ENCODE peak calls at places on chromosomes 11 and 22, in six cellular contexts. B, J, M, I, R and X are unnamed samples.

GRCh38 chr11:81005595-81005994 is 1564.8 kb upstream of the TENM4 start:
- DNase-seq in B (peak), J (peak), M (no peak), I (no peak), R (peak), X (peak)

GRCh38 chr11:102771351-102771750 is 9.1 kb downstream of the MMP10 start:
- DNase-seq in B (peak), J (no peak), M (no peak), I (no peak), R (no peak), X (no peak)

GRCh38 chr11:28763876-28764275 is 655.7 kb downstream of the METTL15 start:
- DNase-seq in B (no peak), J (no peak), M (no peak), I (no peak), R (no peak), X (no peak)

GRCh38 chr11:129750343-129751292 is 65.0 kb upstream of the TMEM45B start:
- DNase-seq in B (peak), J (peak), M (peak), I (peak), R (peak), X (no peak)

GRCh38 chr22:38138961-38139360 is 28.5 kb upstream of the BAIAP2L2 start:
- DNase-seq in B (no peak), J (no peak), M (no peak), I (no peak), R (no peak), X (no peak)

GRCh38 chr11:111918390-111919256 is at the start of gene C11orf52:
- DNase-seq in B (peak), J (no peak), M (peak), I (no peak), R (no peak), X (no peak)

GRCh38 chr11:64181506-64182411 is 4.2 kb upstream of the STIP1 start:
- DNase-seq in B (peak), J (peak), M (peak), I (peak), R (peak), X (no peak)

GRCh38 chr11:69654001-69654659 is 13.2 kb downstream of the CCND1 start:
- DNase-seq in B (no peak), J (peak), M (no peak), I (no peak), R (no peak), X (no peak)

GRCh38 chr11:65425105-65425970 is 2.7 kb downstream of the NEAT1 start:
- DNase-seq in B (peak), J (peak), M (peak), I (no peak), R (peak), X (no peak)

GRCh38 chr11:20109731-20110445 is 50.4 kb downstream of the DBX1 start:
- DNase-seq in B (no peak), J (no peak), M (no peak), I (no peak), R (no peak), X (no peak)

GRCh38 chr22:49848690-49849160 is 4.9 kb upstream of the ZBED4 start:
- DNase-seq in B (no peak), J (no peak), M (no peak), I (no peak), R (no peak), X (no peak)

GRCh38 chr22:27668828-27669797 is 132.4 kb downstream of the MN1 start:
- DNase-seq in B (peak), J (peak), M (peak), I (no peak), R (peak), X (no peak)

GRCh38 chr11:28346721-28347120 is 238.5 kb downstream of the METTL15 start:
- DNase-seq in B (peak), J (no peak), M (no peak), I (no peak), R (no peak), X (no peak)

GRCh38 chr22:28977481-28977971 is 84.1 kb downstream of the C22orf31 start:
- DNase-seq in B (no peak), J (peak), M (no peak), I (no peak), R (no peak), X (no peak)

GRCh38 chr11:101348786-101349185 is 219.2 kb upstream of the PGR start:
- DNase-seq in B (no peak), J (no peak), M (no peak), I (no peak), R (no peak), X (no peak)

GRCh38 chr11:87290304-87290922 is 252.7 kb downstream of the TMEM135 start:
- DNase-seq in B (peak), J (peak), M (no peak), I (no peak), R (peak), X (no peak)

GRCh38 chr11:17683378-17684161 is 35.8 kb upstream of the MYOD1 start:
- DNase-seq in B (peak), J (peak), M (no peak), I (no peak), R (peak), X (peak)

GRCh38 chr22:43152355-43153071 is 1.2 kb downstream of the TSPO start:
- DNase-seq in B (peak), J (peak), M (peak), I (no peak), R (peak), X (no peak)

GRCh38 chr11:8810331-8811301 is 100.4 kb upstream of the AKIP1 start:
- DNase-seq in B (no peak), J (no peak), M (peak), I (peak), R (no peak), X (no peak)

GRCh38 chr11:70230840-70231710 is 28.0 kb downstream of the FADD start:
- DNase-seq in B (peak), J (no peak), M (no peak), I (no peak), R (no peak), X (no peak)

GRCh38 chr11:13210424-13210823 is 67.2 kb upstream of the BMAL1 start:
- DNase-seq in B (peak), J (peak), M (peak), I (peak), R (peak), X (no peak)

GRCh38 chr11:18013790-18014507 is 1.1 kb upstream of the SERGEF start:
- DNase-seq in B (no peak), J (peak), M (no peak), I (peak), R (peak), X (no peak)

GRCh38 chr22:19628038-19628776 is 86.1 kb upstream of the SEPTIN5 start:
- DNase-seq in B (no peak), J (no peak), M (no peak), I (no peak), R (no peak), X (no peak)

GRCh38 chr11:70490208-70490607 is 91.9 kb downstream of the CTTN start:
- DNase-seq in B (no peak), J (no peak), M (no peak), I (no peak), R (no peak), X (no peak)

GRCh38 chr11:117794144-117794543 is 2.9 kb downstream of the DSCAML1 start:
- DNase-seq in B (no peak), J (no peak), M (no peak), I (no peak), R (no peak), X (no peak)

GRCh38 chr11:130424613-130425140 is 3.7 kb downstream of the ADAMTS8 start:
- DNase-seq in B (peak), J (no peak), M (no peak), I (no peak), R (no peak), X (no peak)

GRCh38 chr11:11372461-11372860 is 19.4 kb upstream of the CSNK2A3 start:
- DNase-seq in B (no peak), J (no peak), M (no peak), I (no peak), R (no peak), X (no peak)

GRCh38 chr11:116278076-116278475 is 494.7 kb downstream of the BUD13 start:
- DNase-seq in B (no peak), J (no peak), M (no peak), I (no peak), R (no peak), X (no peak)

GRCh38 chr11:105244157-105244820 is 104.7 kb upstream of the CARD18 start:
- DNase-seq in B (peak), J (peak), M (peak), I (no peak), R (no peak), X (peak)

GRCh38 chr11:111520565-111520964 is 6.0 kb downstream of the HOATZ start:
- DNase-seq in B (no peak), J (no peak), M (no peak), I (no peak), R (no peak), X (peak)

GRCh38 chr11:82105331-82105992 is 628.2 kb downstream of the FAM181B start:
- DNase-seq in B (no peak), J (no peak), M (no peak), I (no peak), R (no peak), X (no peak)

GRCh38 chr22:43426816-43427215 is 15.0 kb downstream of the MPPED1 start:
- DNase-seq in B (no peak), J (no peak), M (no peak), I (no peak), R (no peak), X (no peak)

GRCh38 chr11:43508511-43508918 is 149.8 kb downstream of the TTC17 start:
- DNase-seq in B (peak), J (peak), M (no peak), I (no peak), R (peak), X (no peak)

GRCh38 chr11:86438685-86439084 is 64.0 kb downstream of the CCDC81 start:
- DNase-seq in B (peak), J (peak), M (no peak), I (no peak), R (no peak), X (no peak)

GRCh38 chr11:23789938-23790371 is 706.9 kb upstream of the LUZP2 start:
- DNase-seq in B (no peak), J (peak), M (no peak), I (no peak), R (no peak), X (peak)

GRCh38 chr22:47918936-47919505 is 1156.6 kb downstream of the TBC1D22A start:
- DNase-seq in B (no peak), J (no peak), M (no peak), I (no peak), R (no peak), X (no peak)

GRCh38 chr22:30636226-30637077 is 871 bp downstream of the SLC35E4 start:
- DNase-seq in B (peak), J (peak), M (no peak), I (no peak), R (no peak), X (no peak)

GRCh38 chr22:30640839-30641430 is 5.4 kb downstream of the SLC35E4 start:
- DNase-seq in B (no peak), J (no peak), M (no peak), I (no peak), R (no peak), X (no peak)

GRCh38 chr22:30643055-30643875 is 7.7 kb downstream of the SLC35E4 start:
- DNase-seq in B (no peak), J (no peak), M (no peak), I (no peak), R (no peak), X (no peak)

GRCh38 chr22:30637701-30638114 is 2.1 kb downstream of the SLC35E4 start:
- DNase-seq in B (peak), J (no peak), M (no peak), I (no peak), R (no peak), X (no peak)

GRCh38 chr22:30640361-30640760 is 4.8 kb downstream of the SLC35E4 start:
- DNase-seq in B (no peak), J (no peak), M (no peak), I (no peak), R (no peak), X (no peak)
- TF ChIP-seq CTCF in B (no peak), J (no peak), M (no peak), I (no peak), R (no peak), X (no peak)

DNA sequence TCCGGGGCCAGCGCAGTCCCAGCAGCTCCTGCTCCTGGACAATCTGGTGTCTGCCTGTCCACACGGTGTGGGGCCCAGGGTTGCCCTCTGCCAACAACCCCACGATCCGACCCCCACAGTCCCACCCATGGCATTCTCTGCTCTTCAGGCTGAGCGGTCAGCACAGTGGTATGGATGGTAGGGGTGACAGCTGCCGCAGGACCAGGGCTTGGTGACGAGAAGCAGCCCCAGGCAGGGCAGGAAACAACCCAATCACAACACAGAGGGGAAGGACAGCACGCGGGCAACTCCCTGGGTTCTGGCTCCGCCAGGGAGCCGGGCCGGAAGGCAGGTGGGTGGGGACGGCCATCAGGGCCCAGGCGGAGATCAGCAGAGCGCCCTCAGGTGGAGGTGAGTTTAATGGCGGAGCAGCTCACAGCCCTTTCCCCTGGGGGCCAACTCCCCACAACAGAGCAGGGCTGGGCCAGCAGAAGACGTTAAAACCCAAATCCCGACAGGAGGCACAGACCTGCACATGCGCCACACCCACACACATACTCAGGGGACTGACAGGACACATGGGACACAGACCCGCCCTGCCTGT is 5.3 kb upstream of the CHADL start:
- DNase-seq in B (no peak), J (no peak), M (no peak), I (no peak), R (no peak), X (no peak)
- TF ChIP-seq CTCF in B (peak), J (no peak), M (no peak), I (no peak), R (peak), X (peak)

GRCh38 chr11:90309693-90310092 is 86.8 kb upstream of the CHORDC1 start:
- DNase-seq in B (no peak), J (no peak), M (no peak), I (no peak), R (no peak), X (no peak)

GRCh38 chr11:90310210-90310609 is 87.4 kb upstream of the CHORDC1 start:
- DNase-seq in B (no peak), J (no peak), M (no peak), I (no peak), R (no peak), X (no peak)
- TF ChIP-seq CTCF in B (no peak), J (no peak), M (peak), I (no peak), R (no peak), X (no peak)

GRCh38 chr11:67371549-67372231 is 1.7 kb downstream of the CLCF1 start:
- DNase-seq in B (no peak), J (peak), M (no peak), I (no peak), R (peak), X (no peak)
- TF ChIP-seq CTCF in B (peak), J (peak), M (peak), I (peak), R (peak), X (peak)

GRCh38 chr11:61891331-61892084 is at the start of gene FADS3:
- DNase-seq in B (peak), J (peak), M (peak), I (peak), R (peak), X (no peak)
- TF ChIP-seq CTCF in B (no peak), J (no peak), M (no peak), I (no peak), R (no peak), X (no peak)